ENCODE peak calls at places on chromosomes 13 and 19, in ten cellular contexts. F is T-cell; E is WERI-Rb-1; L is NCI-H460; V is HT1080; U is non-pigmented ciliary epithelial cell; S is activated T-helper 1 cell treated with anti-CD3 and anti-CD28 coated beads, Interleukin-12 subunit alpha, Interleukin-12 subunit beta, Interleukin-2, Interleukin-4 antibody, amounts not matched to agents 30 ng/mL and 10 ng/mL and 1 ng/mL, durations not matched to agents 14 hours and 24 hours and 36 hours; I is memory B cell; G is stimulated activated CD4-positive, alpha-beta T cell treated with anti-CD3 and anti-CD28 coated beads, Interleukin-15, amount 100 ng/mL, for 1 hour; Z is head of caudate nucleus. W is an unnamed sample.

GRCh38 chr13:31053098-31053497 is 108.6 kb downstream of the HSPH1 start:
- DNase-seq in F (no peak), E (no peak), L (no peak), V (peak), U (no peak), S (no peak), I (no peak), G (no peak), Z (no peak), W (peak)

GRCh38 chr19:48510421-48511268 is 990 bp downstream of the LMTK3 start:
- DNase-seq in F (peak), E (peak), L (peak), V (peak), U (no peak), S (peak), I (peak), G (peak), Z (peak), W (peak)

GRCh38 chr13:59873856-59874255 is 289.9 kb downstream of the DIAPH3 start:
- DNase-seq in F (no peak), E (no peak), L (no peak), V (no peak), U (no peak), S (no peak), I (no peak), G (no peak), Z (no peak), W (no peak)

GRCh38 chr19:45349126-45349415 is 8.5 kb downstream of the KLC3 start:
- DNase-seq in F (no peak), E (no peak), L (no peak), V (no peak), U (no peak), S (no peak), I (no peak), G (no peak), Z (no peak), W (no peak)

GRCh38 chr19:5125797-5126497 is 157.0 kb downstream of the KDM4B start:
- DNase-seq in F (no peak), E (no peak), L (no peak), V (no peak), U (no peak), S (no peak), I (no peak), G (no peak), Z (no peak), W (no peak)

GRCh38 chr13:71055047-71055446 is 812.0 kb downstream of the DACH1 start:
- DNase-seq in F (no peak), E (no peak), L (no peak), V (no peak), U (no peak), S (no peak), I (no peak), G (no peak), Z (no peak), W (no peak)

GRCh38 chr13:26957163-26957562 is 196.6 kb upstream of the GPR12 start:
- DNase-seq in F (no peak), E (no peak), L (no peak), V (no peak), U (no peak), S (no peak), I (no peak), G (no peak), Z (no peak), W (no peak)

GRCh38 chr19:56126983-56127780 is 6.1 kb upstream of the ZNF787 start:
- DNase-seq in F (no peak), E (no peak), L (no peak), V (peak), U (no peak), S (no peak), I (no peak), G (no peak), Z (no peak), W (no peak)

GRCh38 chr13:73677041-73677589 is 457.1 kb downstream of the KLF12 start:
- DNase-seq in F (no peak), E (no peak), L (peak), V (peak), U (peak), S (no peak), I (no peak), G (no peak), Z (no peak), W (peak)

GRCh38 chr19:2922987-2923386 is 21.8 kb downstream of the ZNF77 start:
- DNase-seq in F (no peak), E (no peak), L (no peak), V (no peak), U (no peak), S (no peak), I (no peak), G (no peak), Z (no peak), W (peak)

GRCh38 chr19:2607712-2608601 is 94.5 kb downstream of the GNG7 start:
- DNase-seq in F (peak), E (no peak), L (no peak), V (no peak), U (no peak), S (peak), I (no peak), G (peak), Z (peak), W (no peak)

GRCh38 chr13:98279473-98280175 is 102.6 kb upstream of the RNF113B start:
- DNase-seq in F (no peak), E (no peak), L (no peak), V (no peak), U (no peak), S (no peak), I (peak), G (no peak), Z (no peak), W (no peak)

GRCh38 chr13:43230989-43231388 is 207.6 kb downstream of the DNAJC15 start:
- DNase-seq in F (no peak), E (no peak), L (no peak), V (no peak), U (no peak), S (no peak), I (no peak), G (no peak), Z (no peak), W (no peak)

GRCh38 chr13:107531816-107532215 is 683.5 kb downstream of the LIG4 start:
- DNase-seq in F (no peak), E (no peak), L (no peak), V (no peak), U (no peak), S (no peak), I (no peak), G (no peak), Z (no peak), W (peak)

GRCh38 chr13:37168151-37168550 is 62.7 kb upstream of the CSNK1A1L start:
- DNase-seq in F (no peak), E (no peak), L (no peak), V (no peak), U (no peak), S (no peak), I (no peak), G (no peak), Z (no peak), W (no peak)

GRCh38 chr13:45512148-45512498 is 47.4 kb downstream of the COG3 start:
- DNase-seq in F (no peak), E (no peak), L (no peak), V (peak), U (no peak), S (no peak), I (no peak), G (no peak), Z (no peak), W (peak)

GRCh38 chr13:34941835-34942731 is at the start of gene NBEA:
- DNase-seq in F (peak), E (peak), L (peak), V (peak), U (no peak), S (peak), I (peak), G (peak), Z (peak), W (peak)

GRCh38 chr19:50261446-50261970 is 58.1 kb downstream of the MYH14 start:
- DNase-seq in F (no peak), E (no peak), L (no peak), V (no peak), U (no peak), S (no peak), I (no peak), G (no peak), Z (no peak), W (no peak)

GRCh38 chr13:44347905-44348304 is 25.7 kb upstream of the SERP2 start:
- DNase-seq in F (no peak), E (no peak), L (no peak), V (no peak), U (no peak), S (no peak), I (no peak), G (no peak), Z (no peak), W (no peak)

GRCh38 chr13:100833427-100833826 is 158.8 kb upstream of the TMTC4 start:
- DNase-seq in F (no peak), E (no peak), L (no peak), V (no peak), U (no peak), S (no peak), I (no peak), G (no peak), Z (no peak), W (no peak)

GRCh38 chr13:30421093-30422055 is 919 bp upstream of the UBE2L5 start:
- DNase-seq in F (no peak), E (no peak), L (peak), V (peak), U (no peak), S (peak), I (no peak), G (no peak), Z (peak), W (peak)

GRCh38 chr19:29547981-29548380 is 22.2 kb downstream of the VSTM2B start:
- DNase-seq in F (no peak), E (no peak), L (no peak), V (no peak), U (no peak), S (no peak), I (no peak), G (no peak), Z (no peak), W (no peak)